ENCODE peak calls at places on chromosome 12, in seven cellular contexts. Z is NCI-H510A, J is sigmoid colon, T is GM12865, H is cardiac muscle cell, L is left cardiac atrium, O is right lobe of liver. K is an unnamed sample.

GRCh38 chr12:2997989-2998670 is 38.9 kb downstream of the TEAD4 start:
- DNase-seq in Z (no peak), J (no peak), T (no peak), H (no peak), L (no peak), O (no peak), K (no peak)

GRCh38 chr12:77225373-77225772 is 160.0 kb upstream of the E2F7 start:
- DNase-seq in Z (no peak), J (no peak), T (no peak), H (no peak), L (no peak), O (no peak), K (no peak)

GRCh38 chr12:96743606-96744005 is 163.5 kb upstream of the NEDD1 start:
- DNase-seq in Z (no peak), J (no peak), T (no peak), H (peak), L (no peak), O (no peak), K (no peak)

GRCh38 chr12:31323466-31324115 is 2.4 kb downstream of the SINHCAF start:
- DNase-seq in Z (no peak), J (peak), T (peak), H (peak), L (peak), O (peak), K (peak)

GRCh38 chr12:9607816-9608215 is at the start of gene KLRB1:
- DNase-seq in Z (no peak), J (no peak), T (no peak), H (no peak), L (no peak), O (no peak), K (no peak)

GRCh38 chr12:124523071-124523470 is 44.3 kb downstream of the NCOR2 start:
- DNase-seq in Z (peak), J (no peak), T (no peak), H (no peak), L (no peak), O (no peak), K (no peak)

GRCh38 chr12:61554268-61555008 is 705.8 kb upstream of the USP15 start:
- DNase-seq in Z (no peak), J (no peak), T (no peak), H (no peak), L (no peak), O (no peak), K (no peak)

GRCh38 chr12:95218164-95218851 is 701 bp downstream of the VEZT start:
- DNase-seq in Z (peak), J (no peak), T (peak), H (peak), L (no peak), O (no peak), K (peak)

GRCh38 chr12:132075026-132075713 is 68.9 kb downstream of the DDX51 start:
- DNase-seq in Z (no peak), J (no peak), T (no peak), H (no peak), L (no peak), O (no peak), K (no peak)

GRCh38 chr12:78088391-78088832 is 257.7 kb downstream of the NAV3 start:
- DNase-seq in Z (no peak), J (no peak), T (no peak), H (peak), L (no peak), O (no peak), K (no peak)

GRCh38 chr12:131929530-131930456 is 717 bp downstream of the PUS1 start:
- DNase-seq in Z (peak), J (peak), T (peak), H (peak), L (no peak), O (no peak), K (no peak)

GRCh38 chr12:44457465-44457864 is 418.6 kb downstream of the NELL2 start:
- DNase-seq in Z (no peak), J (no peak), T (no peak), H (no peak), L (no peak), O (no peak), K (no peak)

GRCh38 chr12:90128526-90128925 is 419.9 kb upstream of the ATP2B1 start:
- DNase-seq in Z (no peak), J (no peak), T (no peak), H (no peak), L (no peak), O (no peak), K (no peak)

GRCh38 chr12:111171832-111172231 is 197.1 kb downstream of the PHETA1 start:
- DNase-seq in Z (no peak), J (no peak), T (no peak), H (no peak), L (no peak), O (no peak), K (no peak)

GRCh38 chr12:101343893-101344292 is 63.7 kb downstream of the ARL1 start:
- DNase-seq in Z (no peak), J (no peak), T (no peak), H (no peak), L (no peak), O (no peak), K (no peak)

GRCh38 chr12:108572166-108572790 is 9.9 kb downstream of the ISCU start:
- DNase-seq in Z (no peak), J (no peak), T (peak), H (no peak), L (no peak), O (no peak), K (no peak)

GRCh38 chr12:1594295-1595025 is at the start of gene FBXL14:
- DNase-seq in Z (peak), J (peak), T (peak), H (peak), L (peak), O (peak), K (peak)

GRCh38 chr12:79016181-79016580 is 151.6 kb downstream of the SYT1 start:
- DNase-seq in Z (peak), J (no peak), T (no peak), H (no peak), L (no peak), O (no peak), K (no peak)

GRCh38 chr12:119274636-119275065 is 59.9 kb upstream of the CCDC60 start:
- DNase-seq in Z (no peak), J (no peak), T (no peak), H (no peak), L (no peak), O (no peak), K (no peak)

GRCh38 chr12:107264667-107265066 is 171.3 kb upstream of the CRY1 start:
- DNase-seq in Z (no peak), J (no peak), T (no peak), H (no peak), L (no peak), O (no peak), K (no peak)

GRCh38 chr12:40693503-40693863 is 1.2 kb downstream of the CNTN1 start:
- DNase-seq in Z (no peak), J (peak), T (no peak), H (no peak), L (no peak), O (no peak), K (peak)

GRCh38 chr12:91910871-91911388 is 234.7 kb downstream of the BTG1 start:
- DNase-seq in Z (no peak), J (no peak), T (no peak), H (no peak), L (no peak), O (no peak), K (no peak)

GRCh38 chr12:16606936-16607335 is 974 bp upstream of the LMO3 start:
- DNase-seq in Z (no peak), J (no peak), T (no peak), H (no peak), L (no peak), O (no peak), K (peak)

GRCh38 chr12:57367121-57367520 is 63.7 kb downstream of the R3HDM2 start:
- DNase-seq in Z (no peak), J (no peak), T (no peak), H (no peak), L (no peak), O (no peak), K (no peak)

GRCh38 chr12:122473543-122474323 is 27.0 kb downstream of the ZCCHC8 start:
- DNase-seq in Z (no peak), J (no peak), T (peak), H (peak), L (no peak), O (no peak), K (no peak)

GRCh38 chr12:81626406-81626805 is 132.7 kb downstream of the PPFIA2 start:
- DNase-seq in Z (no peak), J (no peak), T (no peak), H (no peak), L (no peak), O (no peak), K (no peak)